ENCODE peak calls at places on chromosome 4, in ten cellular contexts. One of them, this sample, is unnamed.
A peak's percentile ranks its signal among the peaks of the same experiment; 100 is the strongest.

GRCh38 chr4:1983846-1984405 is 24.8 kb downstream of the NELFA start:
- DNase-seq in cardiac muscle cell: peak; percentile 50
- DNase-seq in SK-N-SH: no peak
- DNase-seq in lower lobe of right lung: no peak
- DNase-seq in tibial nerve: no peak
- DNase-seq in BJ: no peak
- DNase-seq in GM12865: no peak
- DNase-seq in Panc1: no peak
- DNase-seq in cardiac fibroblast: no peak
- DNase-seq in AG04449: no peak
- DNase-seq in this sample: no peak

GRCh38 chr4:73870778-73871177 is 1.6 kb downstream of the CXCL1 start:
- DNase-seq in cardiac muscle cell: no peak
- DNase-seq in SK-N-SH: no peak
- DNase-seq in lower lobe of right lung: no peak
- DNase-seq in tibial nerve: no peak
- DNase-seq in BJ: no peak
- DNase-seq in GM12865: no peak
- DNase-seq in Panc1: no peak
- DNase-seq in cardiac fibroblast: peak; percentile 85
- DNase-seq in AG04449: no peak
- DNase-seq in this sample: no peak

GRCh38 chr4:25485104-25485503 is 108.0 kb downstream of the ANAPC4 start:
- DNase-seq in cardiac muscle cell: no peak
- DNase-seq in SK-N-SH: no peak
- DNase-seq in lower lobe of right lung: no peak
- DNase-seq in tibial nerve: no peak
- DNase-seq in BJ: no peak
- DNase-seq in GM12865: no peak
- DNase-seq in Panc1: no peak
- DNase-seq in cardiac fibroblast: no peak
- DNase-seq in AG04449: no peak
- DNase-seq in this sample: no peak

GRCh38 chr4:182925298-182925738 is 8.1 kb upstream of the DCTD start:
- DNase-seq in cardiac muscle cell: peak; percentile 75
- DNase-seq in SK-N-SH: peak; percentile 79
- DNase-seq in lower lobe of right lung: peak; percentile 75
- DNase-seq in tibial nerve: no peak
- DNase-seq in BJ: no peak
- DNase-seq in GM12865: peak; percentile 89
- DNase-seq in Panc1: peak; percentile 54
- DNase-seq in cardiac fibroblast: peak; percentile 76
- DNase-seq in AG04449: no peak
- DNase-seq in this sample: peak; percentile 76

GRCh38 chr4:10159671-10160070 is 43.1 kb upstream of the WDR1 start:
- DNase-seq in cardiac muscle cell: no peak
- DNase-seq in SK-N-SH: no peak
- DNase-seq in lower lobe of right lung: no peak
- DNase-seq in tibial nerve: no peak
- DNase-seq in BJ: no peak
- DNase-seq in GM12865: no peak
- DNase-seq in Panc1: no peak
- DNase-seq in cardiac fibroblast: no peak
- DNase-seq in AG04449: no peak
- DNase-seq in this sample: no peak

GRCh38 chr4:160546201-160546600 is 1443.3 kb downstream of the RAPGEF2 start:
- DNase-seq in cardiac muscle cell: no peak
- DNase-seq in SK-N-SH: no peak
- DNase-seq in lower lobe of right lung: no peak
- DNase-seq in tibial nerve: no peak
- DNase-seq in BJ: no peak
- DNase-seq in GM12865: no peak
- DNase-seq in Panc1: no peak
- DNase-seq in cardiac fibroblast: no peak
- DNase-seq in AG04449: no peak
- DNase-seq in this sample: no peak

GRCh38 chr4:188778880-188779279 is 639.6 kb downstream of the TRIML1 start:
- DNase-seq in cardiac muscle cell: no peak
- DNase-seq in SK-N-SH: no peak
- DNase-seq in lower lobe of right lung: no peak
- DNase-seq in tibial nerve: no peak
- DNase-seq in BJ: no peak
- DNase-seq in GM12865: no peak
- DNase-seq in Panc1: no peak
- DNase-seq in cardiac fibroblast: peak; percentile 64
- DNase-seq in AG04449: no peak
- DNase-seq in this sample: peak; percentile 10

GRCh38 chr4:122739174-122739573 is 6.7 kb downstream of the BBS12 start:
- DNase-seq in cardiac muscle cell: no peak
- DNase-seq in SK-N-SH: no peak
- DNase-seq in lower lobe of right lung: no peak
- DNase-seq in tibial nerve: no peak
- DNase-seq in BJ: peak; percentile 56
- DNase-seq in GM12865: no peak
- DNase-seq in Panc1: no peak
- DNase-seq in cardiac fibroblast: peak; percentile 92
- DNase-seq in AG04449: peak; percentile 85
- DNase-seq in this sample: peak; percentile 86

GRCh38 chr4:42519803-42520417 is 122.6 kb downstream of the SHISA3 start:
- DNase-seq in cardiac muscle cell: peak; percentile 66
- DNase-seq in SK-N-SH: peak; percentile 25
- DNase-seq in lower lobe of right lung: no peak
- DNase-seq in tibial nerve: peak; percentile 34
- DNase-seq in BJ: no peak
- DNase-seq in GM12865: peak; percentile 72
- DNase-seq in Panc1: peak; percentile 20
- DNase-seq in cardiac fibroblast: peak; percentile 73
- DNase-seq in AG04449: no peak
- DNase-seq in this sample: peak; percentile 61

GRCh38 chr4:143203577-143203976 is 18.9 kb downstream of the USP38 start:
- DNase-seq in cardiac muscle cell: no peak
- DNase-seq in SK-N-SH: no peak
- DNase-seq in lower lobe of right lung: no peak
- DNase-seq in tibial nerve: no peak
- DNase-seq in BJ: no peak
- DNase-seq in GM12865: no peak
- DNase-seq in Panc1: no peak
- DNase-seq in cardiac fibroblast: no peak
- DNase-seq in AG04449: no peak
- DNase-seq in this sample: no peak

DNA sequence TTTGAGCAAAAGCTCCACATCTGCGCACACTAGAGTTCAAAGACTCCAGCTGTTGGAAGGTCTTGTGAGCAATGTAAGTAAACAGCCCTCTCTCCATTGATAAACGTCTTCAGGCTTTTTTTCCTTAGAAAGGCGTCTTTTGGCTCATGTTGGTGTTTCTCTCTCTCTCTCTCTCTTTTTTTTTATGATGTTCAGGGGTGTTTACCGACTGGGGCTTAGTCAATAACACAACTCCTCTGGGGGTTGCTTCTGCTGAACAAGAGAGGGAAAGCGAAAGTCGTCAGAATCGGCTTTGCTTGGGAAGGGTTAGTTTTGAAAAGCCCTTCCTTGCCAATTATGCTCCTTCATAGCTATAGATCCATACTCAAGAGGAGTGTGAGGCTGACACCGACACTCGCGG is 53.1 kb upstream of the C1QTNF7 start:
- DNase-seq in cardiac muscle cell: no peak
- DNase-seq in SK-N-SH: no peak
- DNase-seq in lower lobe of right lung: no peak
- DNase-seq in tibial nerve: no peak
- DNase-seq in BJ: no peak
- DNase-seq in GM12865: no peak
- DNase-seq in Panc1: no peak
- DNase-seq in cardiac fibroblast: peak; percentile 76
- DNase-seq in AG04449: no peak
- DNase-seq in this sample: peak; percentile 40
- H3K4me3 ChIP-seq in cardiac muscle cell: no peak overlapping the region
- H3K4me3 ChIP-seq in SK-N-SH: no peak overlapping the region
- H3K4me3 ChIP-seq in lower lobe of right lung: peak overlapping the region; percentile 18
- H3K4me3 ChIP-seq in tibial nerve: no peak overlapping the region
- H3K4me3 ChIP-seq in BJ: no peak overlapping the region
- H3K4me3 ChIP-seq in GM12865: no peak overlapping the region
- H3K4me3 ChIP-seq in Panc1: no peak overlapping the region
- H3K4me3 ChIP-seq in cardiac fibroblast: peak overlapping the region; percentile 37
- H3K4me3 ChIP-seq in AG04449: peak overlapping the region; percentile 30
- H3K4me3 ChIP-seq in this sample: peak overlapping the region; percentile 8

GRCh38 chr4:107737470-107737869 is 17.4 kb upstream of the PAPSS1 start:
- DNase-seq in cardiac muscle cell: no peak
- DNase-seq in SK-N-SH: no peak
- DNase-seq in lower lobe of right lung: no peak
- DNase-seq in tibial nerve: no peak
- DNase-seq in BJ: no peak
- DNase-seq in GM12865: no peak
- DNase-seq in Panc1: no peak
- DNase-seq in cardiac fibroblast: no peak
- DNase-seq in AG04449: no peak
- DNase-seq in this sample: no peak

GRCh38 chr4:107736924-107737448 is 17.0 kb upstream of the PAPSS1 start:
- DNase-seq in cardiac muscle cell: peak; percentile 74
- DNase-seq in SK-N-SH: peak; percentile 45
- DNase-seq in lower lobe of right lung: no peak
- DNase-seq in tibial nerve: no peak
- DNase-seq in BJ: no peak
- DNase-seq in GM12865: peak; percentile 75
- DNase-seq in Panc1: no peak
- DNase-seq in cardiac fibroblast: peak; percentile 65
- DNase-seq in AG04449: no peak
- DNase-seq in this sample: peak; percentile 53

GRCh38 chr4:107733431-107733925 is 13.4 kb upstream of the PAPSS1 start:
- DNase-seq in cardiac muscle cell: no peak
- DNase-seq in SK-N-SH: peak; percentile 54
- DNase-seq in lower lobe of right lung: no peak
- DNase-seq in tibial nerve: no peak
- DNase-seq in BJ: no peak
- DNase-seq in GM12865: no peak
- DNase-seq in Panc1: no peak
- DNase-seq in cardiac fibroblast: no peak
- DNase-seq in AG04449: no peak
- DNase-seq in this sample: no peak

GRCh38 chr4:107736037-107736436 is 16.0 kb upstream of the PAPSS1 start:
- DNase-seq in cardiac muscle cell: no peak
- DNase-seq in SK-N-SH: no peak
- DNase-seq in lower lobe of right lung: no peak
- DNase-seq in tibial nerve: no peak
- DNase-seq in BJ: no peak
- DNase-seq in GM12865: peak; percentile 41
- DNase-seq in Panc1: no peak
- DNase-seq in cardiac fibroblast: no peak
- DNase-seq in AG04449: no peak
- DNase-seq in this sample: no peak

DNA sequence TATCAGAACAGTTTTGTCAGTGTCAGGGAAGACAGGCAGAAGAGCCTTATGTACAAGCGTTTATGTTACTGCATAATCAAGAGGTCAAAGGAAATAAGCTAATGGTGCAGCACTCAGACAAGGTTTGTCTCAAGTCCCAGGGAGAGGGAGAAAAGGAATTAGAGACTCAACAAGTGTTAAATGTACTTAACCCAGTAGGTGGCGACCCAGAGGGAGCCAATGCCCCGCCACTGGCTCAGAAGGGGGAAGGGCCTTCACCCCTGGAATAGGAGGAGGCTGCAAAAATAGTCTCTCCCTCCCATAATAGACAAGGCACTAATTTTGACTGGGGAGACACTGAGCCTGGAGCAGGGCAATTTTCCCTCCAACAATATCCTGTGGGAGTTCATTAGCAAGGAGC is 14.1 kb upstream of the PAPSS1 start:
- DNase-seq in cardiac muscle cell: peak; percentile 57
- DNase-seq in SK-N-SH: peak; percentile 27
- DNase-seq in lower lobe of right lung: no peak
- DNase-seq in tibial nerve: no peak
- DNase-seq in BJ: no peak
- DNase-seq in GM12865: peak; percentile 12
- DNase-seq in Panc1: no peak
- DNase-seq in cardiac fibroblast: no peak
- DNase-seq in AG04449: no peak
- DNase-seq in this sample: no peak
- TF ChIP-seq CTCF in cardiac muscle cell: peak; percentile 39
- TF ChIP-seq CTCF in SK-N-SH: peak; percentile 44
- TF ChIP-seq CTCF in lower lobe of right lung: no peak
- TF ChIP-seq CTCF in tibial nerve: no peak
- TF ChIP-seq CTCF in BJ: peak; percentile 15
- TF ChIP-seq CTCF in GM12865: peak; percentile 26
- TF ChIP-seq CTCF in Panc1: peak; percentile 40
- TF ChIP-seq CTCF in cardiac fibroblast: peak; percentile 32
- TF ChIP-seq CTCF in AG04449: peak; percentile 34
- TF ChIP-seq CTCF in this sample: peak; percentile 30

GRCh38 chr4:15234101-15234500 is 193.7 kb upstream of the C1QTNF7 start:
- DNase-seq in cardiac muscle cell: no peak
- DNase-seq in SK-N-SH: no peak
- DNase-seq in lower lobe of right lung: no peak
- DNase-seq in tibial nerve: no peak
- DNase-seq in BJ: no peak
- DNase-seq in GM12865: no peak
- DNase-seq in Panc1: no peak
- DNase-seq in cardiac fibroblast: peak; percentile 93
- DNase-seq in AG04449: peak; percentile 40
- DNase-seq in this sample: peak; percentile 85
- H3K4me3 ChIP-seq in cardiac muscle cell: no peak overlapping the region
- H3K4me3 ChIP-seq in SK-N-SH: no peak overlapping the region
- H3K4me3 ChIP-seq in lower lobe of right lung: no peak overlapping the region
- H3K4me3 ChIP-seq in tibial nerve: no peak overlapping the region
- H3K4me3 ChIP-seq in BJ: no peak overlapping the region
- H3K4me3 ChIP-seq in GM12865: no peak overlapping the region
- H3K4me3 ChIP-seq in Panc1: no peak overlapping the region
- H3K4me3 ChIP-seq in cardiac fibroblast: no peak overlapping the region
- H3K4me3 ChIP-seq in AG04449: no peak overlapping the region
- H3K4me3 ChIP-seq in this sample: no peak overlapping the region

GRCh38 chr4:664713-665231 is 9.3 kb downstream of the ATP5ME start:
- DNase-seq in cardiac muscle cell: no peak
- DNase-seq in SK-N-SH: no peak
- DNase-seq in lower lobe of right lung: peak; percentile 45
- DNase-seq in tibial nerve: no peak
- DNase-seq in BJ: no peak
- DNase-seq in GM12865: no peak
- DNase-seq in Panc1: no peak
- DNase-seq in cardiac fibroblast: no peak
- DNase-seq in AG04449: no peak
- DNase-seq in this sample: no peak

GRCh38 chr4:665381-665750 is 8.7 kb downstream of the ATP5ME start:
- DNase-seq in cardiac muscle cell: no peak
- DNase-seq in SK-N-SH: no peak
- DNase-seq in lower lobe of right lung: peak; percentile 40
- DNase-seq in tibial nerve: no peak
- DNase-seq in BJ: no peak
- DNase-seq in GM12865: no peak
- DNase-seq in Panc1: no peak
- DNase-seq in cardiac fibroblast: no peak
- DNase-seq in AG04449: no peak
- DNase-seq in this sample: no peak

GRCh38 chr4:663046-663437 is 11.0 kb downstream of the ATP5ME start:
- DNase-seq in cardiac muscle cell: no peak
- DNase-seq in SK-N-SH: no peak
- DNase-seq in lower lobe of right lung: no peak
- DNase-seq in tibial nerve: no peak
- DNase-seq in BJ: no peak
- DNase-seq in GM12865: no peak
- DNase-seq in Panc1: no peak
- DNase-seq in cardiac fibroblast: no peak
- DNase-seq in AG04449: no peak
- DNase-seq in this sample: no peak

GRCh38 chr4:661856-662761 is 12.0 kb downstream of the ATP5ME start:
- DNase-seq in cardiac muscle cell: no peak
- DNase-seq in SK-N-SH: no peak
- DNase-seq in lower lobe of right lung: peak; percentile 45
- DNase-seq in tibial nerve: no peak
- DNase-seq in BJ: no peak
- DNase-seq in GM12865: no peak
- DNase-seq in Panc1: no peak
- DNase-seq in cardiac fibroblast: no peak
- DNase-seq in AG04449: no peak
- DNase-seq in this sample: no peak

GRCh38 chr4:663438-664428 is 10.3 kb downstream of the ATP5ME start:
- DNase-seq in cardiac muscle cell: peak; percentile 89
- DNase-seq in SK-N-SH: peak; percentile 95
- DNase-seq in lower lobe of right lung: peak; percentile 86
- DNase-seq in tibial nerve: no peak
- DNase-seq in BJ: no peak
- DNase-seq in GM12865: peak; percentile 72
- DNase-seq in Panc1: no peak
- DNase-seq in cardiac fibroblast: no peak
- DNase-seq in AG04449: no peak
- DNase-seq in this sample: no peak
- TF ChIP-seq CTCF in cardiac muscle cell: peak; percentile 2
- TF ChIP-seq CTCF in SK-N-SH: peak; percentile 21
- TF ChIP-seq CTCF in lower lobe of right lung: peak; percentile 17
- TF ChIP-seq CTCF in tibial nerve: no peak
- TF ChIP-seq CTCF in BJ: no peak
- TF ChIP-seq CTCF in GM12865: peak; percentile 3
- TF ChIP-seq CTCF in Panc1: no peak
- TF ChIP-seq CTCF in cardiac fibroblast: no peak
- TF ChIP-seq CTCF in AG04449: no peak
- TF ChIP-seq CTCF in this sample: no peak

This sample was measured in astrocyte of the spinal cord.